ENCODE peak calls at places on chromosomes 5 and 9, in five cellular contexts. R, E, C, B and M are unnamed samples.

GRCh38 chr9:130932220-130933069 is 6.6 kb downstream of the FIBCD1 start:
- DNase-seq in C (no peak), B (no peak), R (no peak), E (no peak), M (no peak)

GRCh38 chr9:223167-223566 is 8.5 kb downstream of the DOCK8 start:
- DNase-seq in R (no peak), C (no peak), B (no peak), E (no peak), M (no peak)

GRCh38 chr9:103802068-103802467 is 292.0 kb upstream of the SMC2 start:
- DNase-seq in R (no peak), E (no peak), B (no peak), C (no peak), M (no peak)

GRCh38 chr9:89655990-89656657 is 51.3 kb downstream of the GADD45G start:
- DNase-seq in R (no peak), E (no peak), C (no peak), B (no peak), M (no peak)

GRCh38 chr9:95460627-95461164 is 56.1 kb downstream of the PTCH1 start:
- DNase-seq in C (no peak), B (no peak), R (no peak), E (no peak), M (no peak)

GRCh38 chr5:1059884-1060263 is 51.3 kb downstream of the NKD2 start:
- DNase-seq in E (no peak), B (no peak), C (no peak), R (no peak), M (no peak)

GRCh38 chr9:107624216-107624948 is 134.8 kb upstream of the KLF4 start:
- DNase-seq in E (no peak), B (no peak), R (no peak), C (no peak), M (no peak)

GRCh38 chr9:100219347-100219746 is 120.3 kb downstream of the INVS start:
- DNase-seq in C (no peak), B (no peak), E (no peak), R (no peak), M (no peak)

DNA sequence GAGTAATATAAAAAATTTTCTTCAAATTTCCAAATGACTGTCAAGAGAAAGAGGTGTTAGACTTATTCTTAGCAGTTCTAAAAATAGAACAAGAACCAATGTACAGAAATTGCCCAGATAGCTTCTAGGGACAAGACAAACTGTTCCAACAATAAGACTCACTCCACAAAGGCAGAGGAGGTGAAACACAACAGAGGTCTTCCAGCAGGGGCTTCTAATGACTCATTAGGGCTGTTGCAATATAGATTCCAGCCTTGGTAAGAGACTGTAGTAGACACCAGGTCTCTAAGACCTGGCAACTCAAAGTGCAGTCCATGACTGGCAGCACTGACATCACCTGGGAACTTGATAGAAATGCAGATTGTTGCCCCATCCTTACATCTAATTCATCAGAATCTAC is 134.6 kb upstream of the VLDLR start:
- DNase-seq in C (no peak), B (no peak), E (no peak), R (no peak), M (no peak)
- TF ChIP-seq POLR2AphosphoS5 in C (no peak), B (no peak), E (no peak), R (no peak), M (no peak)

GRCh38 chr5:56426658-56427057 is 193.5 kb upstream of the ANKRD55 start:
- DNase-seq in B (no peak), R (no peak), E (no peak), C (no peak), M (no peak)

GRCh38 chr5:56420323-56420722 is 187.2 kb upstream of the ANKRD55 start:
- DNase-seq in E (no peak), C (no peak), B (no peak), R (no peak), M (no peak)

GRCh38 chr5:56419667-56420066 is 186.5 kb upstream of the ANKRD55 start:
- DNase-seq in E (no peak), B (no peak), C (no peak), R (no peak), M (no peak)

GRCh38 chr5:56422060-56422762 is 189.1 kb upstream of the ANKRD55 start:
- DNase-seq in E (no peak), C (no peak), R (no peak), B (peak), M (no peak)
- TF ChIP-seq POLR2AphosphoS5 in E (no peak), C (no peak), R (no peak), B (no peak), M (no peak)

GRCh38 chr5:96881511-96882115 is 5.3 kb downstream of the ERAP2 start:
- DNase-seq in R (no peak), B (no peak), E (no peak), C (no peak), M (no peak)

GRCh38 chr5:96876292-96876850 is at the start of gene ERAP2:
- DNase-seq in C (no peak), R (no peak), B (no peak), E (no peak), M (no peak)

GRCh38 chr5:96883871-96884270 is 7.6 kb downstream of the ERAP2 start:
- DNase-seq in C (no peak), E (no peak), B (no peak), R (no peak), M (no peak)

GRCh38 chr5:96884995-96885394 is 8.7 kb downstream of the ERAP2 start:
- DNase-seq in E (no peak), C (no peak), B (no peak), R (no peak), M (no peak)

DNA sequence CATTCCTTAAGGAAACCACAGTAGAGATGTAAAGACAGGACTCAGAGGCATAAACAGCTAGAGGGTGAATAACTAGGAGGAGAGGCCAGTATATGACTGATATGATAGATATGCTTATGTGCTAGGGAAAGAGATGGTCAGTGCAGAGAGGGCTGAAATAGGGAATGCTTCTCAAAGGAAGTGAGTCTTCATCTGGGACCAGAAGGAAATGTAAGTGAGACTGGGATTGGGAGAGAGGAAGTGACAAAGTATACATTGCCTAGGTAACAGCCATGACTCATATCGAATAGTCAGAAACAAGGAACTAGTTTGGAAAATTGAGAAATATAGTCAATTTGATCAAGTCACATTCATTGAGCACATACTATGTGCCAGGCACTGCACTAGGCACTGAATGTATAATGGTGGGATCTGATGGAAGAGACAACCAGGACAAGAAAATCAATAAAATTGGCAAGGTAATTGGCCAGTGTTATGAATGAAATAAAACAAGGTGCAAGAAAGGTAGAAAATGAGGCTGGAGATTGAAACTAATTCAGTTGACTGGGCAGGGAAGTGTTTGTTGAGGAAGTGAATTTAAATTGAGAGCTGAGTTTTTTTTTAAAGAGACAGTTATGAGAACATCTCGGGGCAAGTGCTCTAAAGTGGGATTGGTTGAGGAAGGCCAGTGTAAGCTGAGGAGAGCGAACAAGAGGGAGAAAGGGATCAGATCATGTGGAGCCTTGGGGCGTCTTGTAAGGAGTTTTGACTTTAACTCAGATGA is 4.3 kb downstream of the ERAP2 start:
- DNase-seq in E (no peak), C (no peak), R (peak), B (no peak), M (no peak)
- TF ChIP-seq POLR2AphosphoS5 in E (no peak), C (no peak), R (no peak), B (no peak), M (no peak)

DNA sequence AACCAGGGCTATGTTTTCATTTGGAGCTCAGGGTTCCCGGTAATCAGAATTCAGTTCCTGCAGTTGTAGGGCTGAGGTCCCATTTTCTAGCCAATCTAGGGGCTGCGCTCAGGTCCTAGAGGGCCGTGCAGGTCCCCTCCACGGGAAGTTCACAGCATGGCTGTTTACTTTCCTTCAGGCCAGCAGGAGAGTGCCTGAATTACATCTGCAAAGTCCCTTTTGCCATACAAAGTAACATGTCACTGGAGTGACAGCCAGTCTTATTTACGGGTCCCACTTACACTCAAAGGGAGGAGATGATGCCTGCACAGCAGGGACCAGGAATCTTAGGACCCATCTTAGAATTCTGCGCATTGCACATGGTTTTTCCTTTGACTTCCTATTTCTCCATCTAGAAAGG is 29.9 kb upstream of the TGFBI start:
- DNase-seq in C (no peak), B (no peak), E (no peak), R (no peak), M (no peak)
- TF ChIP-seq POLR2AphosphoS5 in C (no peak), B (no peak), E (no peak), R (no peak), M (no peak)

GRCh38 chr9:120619751-120620655 is 40.0 kb upstream of the CDK5RAP2 start:
- DNase-seq in R (peak), B (peak), C (peak), E (peak), M (peak)
- TF ChIP-seq POLR2AphosphoS5 in R (no peak), B (no peak), C (no peak), E (no peak), M (no peak)

GRCh38 chr9:20620658-20621552 is 1.4 kb downstream of the MLLT3 start:
- DNase-seq in R (no peak), E (peak), B (no peak), C (peak), M (no peak)

GRCh38 chr9:20623748-20624124 is 1.4 kb upstream of the MLLT3 start:
- DNase-seq in E (no peak), R (no peak), B (no peak), C (no peak), M (no peak)

GRCh38 chr9:20621553-20622329 is 558 bp downstream of the MLLT3 start:
- DNase-seq in B (no peak), E (peak), C (peak), R (peak), M (peak)

GRCh38 chr9:20623021-20623747 is 885 bp upstream of the MLLT3 start:
- DNase-seq in R (no peak), B (no peak), C (peak), E (peak), M (no peak)

GRCh38 chr9:20622330-20623020 is at the start of gene MLLT3:
- DNase-seq in R (peak), C (peak), E (peak), B (peak), M (peak)
- TF ChIP-seq POLR2AphosphoS5 in R (no peak), C (no peak), E (peak), B (no peak), M (no peak)

GRCh38 chr5:133702773-133703770 is 90.7 kb upstream of the FSTL4 start:
- DNase-seq in C (no peak), R (no peak), E (no peak), B (no peak), M (no peak)
- TF ChIP-seq POLR2AphosphoS5 in C (no peak), R (no peak), E (no peak), B (no peak), M (no peak)

DNA sequence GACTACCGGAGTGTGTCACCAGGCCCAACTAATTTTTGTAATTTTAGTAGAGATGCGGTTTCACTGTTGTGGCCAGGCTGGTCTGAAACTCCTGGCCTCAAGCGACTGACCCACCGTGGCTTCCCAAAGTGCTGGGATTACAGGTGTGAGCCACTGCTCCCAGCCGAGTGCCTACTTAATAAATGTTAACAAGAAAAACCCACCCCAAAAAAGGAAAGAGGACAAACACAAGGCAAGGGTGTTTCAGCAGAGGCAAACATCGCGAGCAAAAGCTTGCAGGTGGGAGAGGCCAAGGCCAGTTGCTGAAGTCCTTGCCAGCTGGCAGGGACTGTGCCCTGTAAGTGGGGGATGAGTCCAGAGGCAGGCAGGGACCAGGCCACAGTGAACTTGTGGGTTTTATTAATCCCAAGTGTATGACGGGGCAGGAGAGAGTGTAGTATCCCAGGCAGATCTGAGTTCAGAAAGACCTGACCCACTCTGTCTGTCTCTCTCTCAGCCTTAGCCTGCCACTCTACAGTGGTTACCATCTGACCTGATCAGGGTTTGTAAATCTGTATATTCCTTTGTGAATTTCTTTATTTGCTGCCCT is 6.4 kb upstream of the FPGS start:
- DNase-seq in E (no peak), C (no peak), B (no peak), R (no peak), M (no peak)
- TF ChIP-seq POLR2AphosphoS5 in E (no peak), C (no peak), B (no peak), R (peak), M (peak)

GRCh38 chr9:35526087-35526801 is 36.3 kb downstream of the RUSC2 start:
- DNase-seq in E (no peak), C (no peak), R (peak), B (no peak), M (no peak)
- TF ChIP-seq POLR2AphosphoS5 in E (no peak), C (no peak), R (no peak), B (no peak), M (no peak)